ENCODE peak calls at places on chromosome 22, in eight cellular contexts. One of them, this sample, is unnamed.

GRCh38 chr22:31969789-31970489 is 25.6 kb downstream of the YWHAH start:
- DNase-seq in NCI-H345: peak; percentile 74
- DNase-seq in T-helper 22 cell: peak; percentile 48
- DNase-seq in stimulated activated CD8-positive, alpha-beta memory T cell treated with anti-CD3 and anti-CD28 coated beads, Interleukin-4, amount 100 ng/mL, for 1 hour: peak; percentile 23
- DNase-seq in lung microvascular endothelial cell: peak; percentile 80
- DNase-seq in kidney glomerular epithelial cell: peak; percentile 75
- DNase-seq in heart right ventricle: peak; percentile 36
- DNase-seq in Caki2: peak; percentile 81
- DNase-seq in this sample: no peak

GRCh38 chr22:43209523-43209890 is 22.6 kb upstream of the TTLL12 start:
- DNase-seq in stimulated activated CD8-positive, alpha-beta memory T cell treated with anti-CD3 and anti-CD28 coated beads, Interleukin-4, amount 100 ng/mL, for 1 hour: no peak
- DNase-seq in Caki2: no peak
- DNase-seq in NCI-H345: no peak
- DNase-seq in heart right ventricle: no peak
- DNase-seq in kidney glomerular epithelial cell: no peak
- DNase-seq in T-helper 22 cell: no peak
- DNase-seq in lung microvascular endothelial cell: no peak
- DNase-seq in this sample: no peak

GRCh38 chr22:45061332-45061731 is 51.5 kb upstream of the PHF21B start:
- DNase-seq in lung microvascular endothelial cell: no peak
- DNase-seq in T-helper 22 cell: no peak
- DNase-seq in kidney glomerular epithelial cell: no peak
- DNase-seq in stimulated activated CD8-positive, alpha-beta memory T cell treated with anti-CD3 and anti-CD28 coated beads, Interleukin-4, amount 100 ng/mL, for 1 hour: no peak
- DNase-seq in heart right ventricle: no peak
- DNase-seq in Caki2: no peak
- DNase-seq in NCI-H345: no peak
- DNase-seq in this sample: no peak

GRCh38 chr22:37165066-37165465 is 15.3 kb upstream of the IL2RB start:
- DNase-seq in stimulated activated CD8-positive, alpha-beta memory T cell treated with anti-CD3 and anti-CD28 coated beads, Interleukin-4, amount 100 ng/mL, for 1 hour: no peak
- DNase-seq in lung microvascular endothelial cell: no peak
- DNase-seq in heart right ventricle: no peak
- DNase-seq in T-helper 22 cell: no peak
- DNase-seq in Caki2: no peak
- DNase-seq in NCI-H345: no peak
- DNase-seq in kidney glomerular epithelial cell: no peak
- DNase-seq in this sample: no peak

GRCh38 chr22:48070083-48070482 is 1307.6 kb downstream of the TBC1D22A start:
- DNase-seq in NCI-H345: no peak
- DNase-seq in stimulated activated CD8-positive, alpha-beta memory T cell treated with anti-CD3 and anti-CD28 coated beads, Interleukin-4, amount 100 ng/mL, for 1 hour: no peak
- DNase-seq in lung microvascular endothelial cell: no peak
- DNase-seq in Caki2: no peak
- DNase-seq in T-helper 22 cell: no peak
- DNase-seq in heart right ventricle: no peak
- DNase-seq in kidney glomerular epithelial cell: no peak
- DNase-seq in this sample: no peak

GRCh38 chr22:30893434-30894370 is 74.9 kb downstream of the MORC2 start:
- DNase-seq in T-helper 22 cell: no peak
- DNase-seq in stimulated activated CD8-positive, alpha-beta memory T cell treated with anti-CD3 and anti-CD28 coated beads, Interleukin-4, amount 100 ng/mL, for 1 hour: no peak
- DNase-seq in lung microvascular endothelial cell: no peak
- DNase-seq in heart right ventricle: no peak
- DNase-seq in NCI-H345: no peak
- DNase-seq in Caki2: no peak
- DNase-seq in kidney glomerular epithelial cell: no peak
- DNase-seq in this sample: no peak

GRCh38 chr22:38316340-38317236 is 645 bp downstream of the CSNK1E start:
- DNase-seq in kidney glomerular epithelial cell: no peak
- DNase-seq in lung microvascular endothelial cell: peak; percentile 76
- DNase-seq in T-helper 22 cell: peak; percentile 27
- DNase-seq in stimulated activated CD8-positive, alpha-beta memory T cell treated with anti-CD3 and anti-CD28 coated beads, Interleukin-4, amount 100 ng/mL, for 1 hour: no peak
- DNase-seq in heart right ventricle: peak; percentile 73
- DNase-seq in NCI-H345: peak; percentile 28
- DNase-seq in Caki2: peak; percentile 70
- DNase-seq in this sample: peak; percentile 83

GRCh38 chr22:37187891-37188761 is at the start of gene C1QTNF6:
- DNase-seq in lung microvascular endothelial cell: peak; percentile 61
- DNase-seq in stimulated activated CD8-positive, alpha-beta memory T cell treated with anti-CD3 and anti-CD28 coated beads, Interleukin-4, amount 100 ng/mL, for 1 hour: no peak
- DNase-seq in heart right ventricle: no peak
- DNase-seq in NCI-H345: no peak
- DNase-seq in kidney glomerular epithelial cell: peak; percentile 58
- DNase-seq in Caki2: peak; percentile 85
- DNase-seq in T-helper 22 cell: no peak
- DNase-seq in this sample: no peak

GRCh38 chr22:27003301-27003700 is 345.9 kb downstream of the MIAT start:
- DNase-seq in heart right ventricle: no peak
- DNase-seq in T-helper 22 cell: no peak
- DNase-seq in lung microvascular endothelial cell: no peak
- DNase-seq in stimulated activated CD8-positive, alpha-beta memory T cell treated with anti-CD3 and anti-CD28 coated beads, Interleukin-4, amount 100 ng/mL, for 1 hour: no peak
- DNase-seq in Caki2: no peak
- DNase-seq in NCI-H345: no peak
- DNase-seq in kidney glomerular epithelial cell: no peak
- DNase-seq in this sample: no peak

GRCh38 chr22:30906411-30906810 is 62.2 kb downstream of the MORC2 start:
- DNase-seq in T-helper 22 cell: no peak
- DNase-seq in Caki2: no peak
- DNase-seq in NCI-H345: no peak
- DNase-seq in heart right ventricle: no peak
- DNase-seq in stimulated activated CD8-positive, alpha-beta memory T cell treated with anti-CD3 and anti-CD28 coated beads, Interleukin-4, amount 100 ng/mL, for 1 hour: no peak
- DNase-seq in kidney glomerular epithelial cell: no peak
- DNase-seq in lung microvascular endothelial cell: no peak
- DNase-seq in this sample: no peak

GRCh38 chr22:42179616-42180015 is 49.0 kb upstream of the CYP2D6 start:
- DNase-seq in T-helper 22 cell: no peak
- DNase-seq in NCI-H345: no peak
- DNase-seq in heart right ventricle: no peak
- DNase-seq in stimulated activated CD8-positive, alpha-beta memory T cell treated with anti-CD3 and anti-CD28 coated beads, Interleukin-4, amount 100 ng/mL, for 1 hour: no peak
- DNase-seq in Caki2: peak; percentile 40
- DNase-seq in lung microvascular endothelial cell: no peak
- DNase-seq in kidney glomerular epithelial cell: peak; percentile 41
- DNase-seq in this sample: no peak

GRCh38 chr22:45268167-45268957 is 16.4 kb upstream of the UPK3A start:
- DNase-seq in stimulated activated CD8-positive, alpha-beta memory T cell treated with anti-CD3 and anti-CD28 coated beads, Interleukin-4, amount 100 ng/mL, for 1 hour: no peak
- DNase-seq in kidney glomerular epithelial cell: no peak
- DNase-seq in Caki2: peak; percentile 27
- DNase-seq in NCI-H345: peak; percentile 32
- DNase-seq in heart right ventricle: no peak
- DNase-seq in lung microvascular endothelial cell: peak; percentile 31
- DNase-seq in T-helper 22 cell: peak; percentile 34
- DNase-seq in this sample: no peak

GRCh38 chr22:30444632-30445437 is 19.3 kb downstream of the MTFP1 start:
- DNase-seq in lung microvascular endothelial cell: peak; percentile 73
- DNase-seq in Caki2: peak; percentile 43
- DNase-seq in T-helper 22 cell: no peak
- DNase-seq in kidney glomerular epithelial cell: no peak
- DNase-seq in NCI-H345: peak; percentile 60
- DNase-seq in heart right ventricle: no peak
- DNase-seq in stimulated activated CD8-positive, alpha-beta memory T cell treated with anti-CD3 and anti-CD28 coated beads, Interleukin-4, amount 100 ng/mL, for 1 hour: no peak
- DNase-seq in this sample: no peak

GRCh38 chr22:44550666-44551491 is 52.8 kb upstream of the RTL6 start:
- DNase-seq in lung microvascular endothelial cell: peak; percentile 13
- DNase-seq in heart right ventricle: peak; percentile 29
- DNase-seq in Caki2: peak; percentile 90
- DNase-seq in NCI-H345: no peak
- DNase-seq in stimulated activated CD8-positive, alpha-beta memory T cell treated with anti-CD3 and anti-CD28 coated beads, Interleukin-4, amount 100 ng/mL, for 1 hour: no peak
- DNase-seq in T-helper 22 cell: no peak
- DNase-seq in kidney glomerular epithelial cell: peak; percentile 7
- DNase-seq in this sample: no peak

GRCh38 chr22:48835857-48836672 is 991.6 kb downstream of the BRD1 start:
- DNase-seq in lung microvascular endothelial cell: no peak
- DNase-seq in kidney glomerular epithelial cell: no peak
- DNase-seq in NCI-H345: no peak
- DNase-seq in Caki2: no peak
- DNase-seq in stimulated activated CD8-positive, alpha-beta memory T cell treated with anti-CD3 and anti-CD28 coated beads, Interleukin-4, amount 100 ng/mL, for 1 hour: no peak
- DNase-seq in T-helper 22 cell: no peak
- DNase-seq in heart right ventricle: no peak
- DNase-seq in this sample: peak; percentile 53

GRCh38 chr22:45376703-45377102 is 36.7 kb downstream of the SMC1B start:
- DNase-seq in T-helper 22 cell: no peak
- DNase-seq in stimulated activated CD8-positive, alpha-beta memory T cell treated with anti-CD3 and anti-CD28 coated beads, Interleukin-4, amount 100 ng/mL, for 1 hour: no peak
- DNase-seq in NCI-H345: no peak
- DNase-seq in kidney glomerular epithelial cell: no peak
- DNase-seq in Caki2: no peak
- DNase-seq in heart right ventricle: peak; percentile 7
- DNase-seq in lung microvascular endothelial cell: no peak
- DNase-seq in this sample: no peak

GRCh38 chr22:37229012-37229804 is 14.9 kb downstream of the RAC2 start:
- DNase-seq in kidney glomerular epithelial cell: peak; percentile 54
- DNase-seq in stimulated activated CD8-positive, alpha-beta memory T cell treated with anti-CD3 and anti-CD28 coated beads, Interleukin-4, amount 100 ng/mL, for 1 hour: no peak
- DNase-seq in T-helper 22 cell: no peak
- DNase-seq in heart right ventricle: no peak
- DNase-seq in lung microvascular endothelial cell: peak; percentile 61
- DNase-seq in Caki2: peak; percentile 69
- DNase-seq in NCI-H345: no peak
- DNase-seq in this sample: no peak

GRCh38 chr22:47371263-47372090 is 609.0 kb downstream of the TBC1D22A start:
- DNase-seq in lung microvascular endothelial cell: no peak
- DNase-seq in Caki2: no peak
- DNase-seq in stimulated activated CD8-positive, alpha-beta memory T cell treated with anti-CD3 and anti-CD28 coated beads, Interleukin-4, amount 100 ng/mL, for 1 hour: no peak
- DNase-seq in heart right ventricle: no peak
- DNase-seq in kidney glomerular epithelial cell: no peak
- DNase-seq in NCI-H345: no peak
- DNase-seq in T-helper 22 cell: no peak
- DNase-seq in this sample: no peak

GRCh38 chr22:46269564-46269963 is 1.8 kb downstream of the TTC38 start:
- DNase-seq in Caki2: no peak
- DNase-seq in kidney glomerular epithelial cell: no peak
- DNase-seq in heart right ventricle: no peak
- DNase-seq in NCI-H345: no peak
- DNase-seq in T-helper 22 cell: no peak
- DNase-seq in lung microvascular endothelial cell: no peak
- DNase-seq in stimulated activated CD8-positive, alpha-beta memory T cell treated with anti-CD3 and anti-CD28 coated beads, Interleukin-4, amount 100 ng/mL, for 1 hour: no peak
- DNase-seq in this sample: no peak

GRCh38 chr22:20117656-20118571 is 888 bp upstream of the TRMT2A start:
- DNase-seq in kidney glomerular epithelial cell: no peak
- DNase-seq in Caki2: no peak
- DNase-seq in T-helper 22 cell: peak; percentile 41
- DNase-seq in heart right ventricle: peak; percentile 36
- DNase-seq in stimulated activated CD8-positive, alpha-beta memory T cell treated with anti-CD3 and anti-CD28 coated beads, Interleukin-4, amount 100 ng/mL, for 1 hour: no peak
- DNase-seq in NCI-H345: no peak
- DNase-seq in lung microvascular endothelial cell: peak; percentile 39
- DNase-seq in this sample: no peak

This sample was measured in ascending aorta.